ENCODE peak calls at places on chromosomes 1 and 21, in ten cellular contexts. One of them, this sample, is unnamed.
A peak's percentile ranks its signal among the peaks of the same experiment; 100 is the strongest.

GRCh38 chr1:65471213-65471833 is 50.9 kb downstream of the LEPR start:
- DNase-seq in Calu3: no peak
- DNase-seq in omental fat pad: no peak
- DNase-seq in brain pericyte: no peak
- DNase-seq in non-pigmented ciliary epithelial cell: no peak
- DNase-seq in T1000: no peak
- DNase-seq in activated naive CD4-positive, alpha-beta T cell treated with Interleukin-2 at 50 U/mL for 16 hours: no peak
- DNase-seq in KBM-7: no peak
- DNase-seq in HAP-1: no peak
- DNase-seq in MCF 10A: no peak
- DNase-seq in this sample: no peak

GRCh38 chr1:10962483-10962882 is 50.0 kb upstream of the TARDBP start:
- DNase-seq in HAP-1: no peak
- DNase-seq in brain pericyte: no peak
- DNase-seq in activated naive CD4-positive, alpha-beta T cell treated with Interleukin-2 at 50 U/mL for 16 hours: no peak
- DNase-seq in non-pigmented ciliary epithelial cell: no peak
- DNase-seq in Calu3: peak; percentile 64
- DNase-seq in KBM-7: peak; percentile 39
- DNase-seq in MCF 10A: peak; percentile 49
- DNase-seq in omental fat pad: no peak
- DNase-seq in T1000: no peak
- DNase-seq in this sample: no peak

GRCh38 chr1:26164036-26164927 is 4.5 kb downstream of the C1orf232 start:
- DNase-seq in activated naive CD4-positive, alpha-beta T cell treated with Interleukin-2 at 50 U/mL for 16 hours: peak; percentile 59
- DNase-seq in Calu3: peak; percentile 59
- DNase-seq in brain pericyte: no peak
- DNase-seq in T1000: no peak
- DNase-seq in MCF 10A: no peak
- DNase-seq in HAP-1: peak; percentile 71
- DNase-seq in non-pigmented ciliary epithelial cell: no peak
- DNase-seq in KBM-7: peak; percentile 43
- DNase-seq in omental fat pad: no peak
- DNase-seq in this sample: no peak

GRCh38 chr21:31157756-31158155 is 119.5 kb upstream of the KRTAP19-8 start:
- DNase-seq in non-pigmented ciliary epithelial cell: no peak
- DNase-seq in T1000: no peak
- DNase-seq in Calu3: no peak
- DNase-seq in brain pericyte: no peak
- DNase-seq in KBM-7: no peak
- DNase-seq in activated naive CD4-positive, alpha-beta T cell treated with Interleukin-2 at 50 U/mL for 16 hours: no peak
- DNase-seq in omental fat pad: no peak
- DNase-seq in MCF 10A: no peak
- DNase-seq in HAP-1: no peak
- DNase-seq in this sample: no peak

GRCh38 chr1:234495231-234495990 is 16.4 kb upstream of the TARBP1 start:
- DNase-seq in non-pigmented ciliary epithelial cell: peak; percentile 91
- DNase-seq in omental fat pad: no peak
- DNase-seq in brain pericyte: no peak
- DNase-seq in T1000: no peak
- DNase-seq in Calu3: peak; percentile 54
- DNase-seq in KBM-7: no peak
- DNase-seq in MCF 10A: peak; percentile 62
- DNase-seq in activated naive CD4-positive, alpha-beta T cell treated with Interleukin-2 at 50 U/mL for 16 hours: no peak
- DNase-seq in HAP-1: peak; percentile 58
- DNase-seq in this sample: peak; percentile 48

GRCh38 chr1:107262472-107263286 is 121.8 kb downstream of the NTNG1 start:
- DNase-seq in non-pigmented ciliary epithelial cell: no peak
- DNase-seq in omental fat pad: no peak
- DNase-seq in KBM-7: no peak
- DNase-seq in HAP-1: no peak
- DNase-seq in T1000: no peak
- DNase-seq in Calu3: no peak
- DNase-seq in MCF 10A: no peak
- DNase-seq in brain pericyte: no peak
- DNase-seq in activated naive CD4-positive, alpha-beta T cell treated with Interleukin-2 at 50 U/mL for 16 hours: no peak
- DNase-seq in this sample: no peak

GRCh38 chr1:201630582-201630981 is 91.7 kb downstream of the NAV1 start:
- DNase-seq in activated naive CD4-positive, alpha-beta T cell treated with Interleukin-2 at 50 U/mL for 16 hours: no peak
- DNase-seq in MCF 10A: no peak
- DNase-seq in T1000: no peak
- DNase-seq in HAP-1: no peak
- DNase-seq in Calu3: no peak
- DNase-seq in KBM-7: no peak
- DNase-seq in brain pericyte: no peak
- DNase-seq in omental fat pad: no peak
- DNase-seq in non-pigmented ciliary epithelial cell: no peak
- DNase-seq in this sample: no peak

GRCh38 chr1:207261971-207262370 is 59.5 kb upstream of the CD55 start:
- DNase-seq in MCF 10A: no peak
- DNase-seq in KBM-7: no peak
- DNase-seq in HAP-1: no peak
- DNase-seq in T1000: no peak
- DNase-seq in activated naive CD4-positive, alpha-beta T cell treated with Interleukin-2 at 50 U/mL for 16 hours: no peak
- DNase-seq in Calu3: no peak
- DNase-seq in omental fat pad: no peak
- DNase-seq in non-pigmented ciliary epithelial cell: no peak
- DNase-seq in brain pericyte: no peak
- DNase-seq in this sample: no peak

GRCh38 chr1:149846600-149847466 is 52.5 kb upstream of the BOLA1 start:
- DNase-seq in MCF 10A: peak; percentile 0
- DNase-seq in activated naive CD4-positive, alpha-beta T cell treated with Interleukin-2 at 50 U/mL for 16 hours: no peak
- DNase-seq in T1000: no peak
- DNase-seq in non-pigmented ciliary epithelial cell: no peak
- DNase-seq in KBM-7: peak; percentile 5
- DNase-seq in Calu3: no peak
- DNase-seq in brain pericyte: no peak
- DNase-seq in omental fat pad: no peak
- DNase-seq in HAP-1: no peak
- DNase-seq in this sample: no peak

GRCh38 chr1:230735447-230735846 is 11.7 kb upstream of the CAPN9 start:
- DNase-seq in MCF 10A: no peak
- DNase-seq in non-pigmented ciliary epithelial cell: no peak
- DNase-seq in brain pericyte: no peak
- DNase-seq in HAP-1: no peak
- DNase-seq in T1000: no peak
- DNase-seq in omental fat pad: no peak
- DNase-seq in KBM-7: no peak
- DNase-seq in Calu3: peak; percentile 87
- DNase-seq in activated naive CD4-positive, alpha-beta T cell treated with Interleukin-2 at 50 U/mL for 16 hours: no peak
- DNase-seq in this sample: no peak

GRCh38 chr1:212754715-212755114 is 36.9 kb downstream of the NSL1 start:
- DNase-seq in Calu3: no peak
- DNase-seq in HAP-1: no peak
- DNase-seq in brain pericyte: no peak
- DNase-seq in non-pigmented ciliary epithelial cell: no peak
- DNase-seq in omental fat pad: no peak
- DNase-seq in T1000: no peak
- DNase-seq in MCF 10A: no peak
- DNase-seq in KBM-7: no peak
- DNase-seq in activated naive CD4-positive, alpha-beta T cell treated with Interleukin-2 at 50 U/mL for 16 hours: no peak
- DNase-seq in this sample: no peak

GRCh38 chr1:53693361-53693760 is 45.6 kb downstream of the GLIS1 start:
- DNase-seq in KBM-7: no peak
- DNase-seq in Calu3: no peak
- DNase-seq in HAP-1: no peak
- DNase-seq in brain pericyte: no peak
- DNase-seq in T1000: no peak
- DNase-seq in non-pigmented ciliary epithelial cell: no peak
- DNase-seq in omental fat pad: no peak
- DNase-seq in MCF 10A: no peak
- DNase-seq in activated naive CD4-positive, alpha-beta T cell treated with Interleukin-2 at 50 U/mL for 16 hours: no peak
- DNase-seq in this sample: no peak

GRCh38 chr1:228538831-228539230 is 51.6 kb downstream of the RNF187 start:
- DNase-seq in Calu3: no peak
- DNase-seq in T1000: no peak
- DNase-seq in non-pigmented ciliary epithelial cell: no peak
- DNase-seq in MCF 10A: no peak
- DNase-seq in brain pericyte: no peak
- DNase-seq in KBM-7: no peak
- DNase-seq in activated naive CD4-positive, alpha-beta T cell treated with Interleukin-2 at 50 U/mL for 16 hours: no peak
- DNase-seq in HAP-1: no peak
- DNase-seq in omental fat pad: no peak
- DNase-seq in this sample: no peak

GRCh38 chr1:172287207-172287606 is 133.3 kb upstream of the C1orf105 start:
- DNase-seq in T1000: no peak
- DNase-seq in HAP-1: no peak
- DNase-seq in activated naive CD4-positive, alpha-beta T cell treated with Interleukin-2 at 50 U/mL for 16 hours: no peak
- DNase-seq in brain pericyte: no peak
- DNase-seq in non-pigmented ciliary epithelial cell: no peak
- DNase-seq in KBM-7: no peak
- DNase-seq in Calu3: no peak
- DNase-seq in MCF 10A: peak; percentile 88
- DNase-seq in omental fat pad: peak; percentile 65
- DNase-seq in this sample: peak; percentile 26

GRCh38 chr1:209672705-209673630 is 2.2 kb upstream of the G0S2 start:
- DNase-seq in T1000: no peak
- DNase-seq in Calu3: no peak
- DNase-seq in activated naive CD4-positive, alpha-beta T cell treated with Interleukin-2 at 50 U/mL for 16 hours: peak; percentile 32
- DNase-seq in brain pericyte: no peak
- DNase-seq in HAP-1: no peak
- DNase-seq in KBM-7: no peak
- DNase-seq in omental fat pad: no peak
- DNase-seq in MCF 10A: peak; percentile 91
- DNase-seq in non-pigmented ciliary epithelial cell: no peak
- DNase-seq in this sample: no peak

GRCh38 chr21:22096314-22096713 is 1098.1 kb downstream of the NCAM2 start:
- DNase-seq in HAP-1: no peak
- DNase-seq in non-pigmented ciliary epithelial cell: no peak
- DNase-seq in KBM-7: no peak
- DNase-seq in brain pericyte: no peak
- DNase-seq in activated naive CD4-positive, alpha-beta T cell treated with Interleukin-2 at 50 U/mL for 16 hours: no peak
- DNase-seq in MCF 10A: no peak
- DNase-seq in Calu3: no peak
- DNase-seq in T1000: no peak
- DNase-seq in omental fat pad: no peak
- DNase-seq in this sample: no peak

GRCh38 chr1:245292571-245292970 is 137.8 kb downstream of the KIF26B start:
- DNase-seq in brain pericyte: no peak
- DNase-seq in MCF 10A: no peak
- DNase-seq in Calu3: no peak
- DNase-seq in T1000: no peak
- DNase-seq in activated naive CD4-positive, alpha-beta T cell treated with Interleukin-2 at 50 U/mL for 16 hours: no peak
- DNase-seq in HAP-1: no peak
- DNase-seq in KBM-7: peak; percentile 41
- DNase-seq in omental fat pad: no peak
- DNase-seq in non-pigmented ciliary epithelial cell: no peak
- DNase-seq in this sample: no peak

GRCh38 chr1:109691762-109692161 is 4.1 kb downstream of the GSTM1 start:
- DNase-seq in activated naive CD4-positive, alpha-beta T cell treated with Interleukin-2 at 50 U/mL for 16 hours: no peak
- DNase-seq in KBM-7: no peak
- DNase-seq in Calu3: no peak
- DNase-seq in HAP-1: no peak
- DNase-seq in brain pericyte: no peak
- DNase-seq in omental fat pad: no peak
- DNase-seq in non-pigmented ciliary epithelial cell: no peak
- DNase-seq in MCF 10A: no peak
- DNase-seq in T1000: no peak
- DNase-seq in this sample: no peak

GRCh38 chr1:119603695-119604094 is 44.4 kb downstream of the ZNF697 start:
- DNase-seq in activated naive CD4-positive, alpha-beta T cell treated with Interleukin-2 at 50 U/mL for 16 hours: no peak
- DNase-seq in MCF 10A: no peak
- DNase-seq in HAP-1: no peak
- DNase-seq in T1000: no peak
- DNase-seq in non-pigmented ciliary epithelial cell: no peak
- DNase-seq in Calu3: no peak
- DNase-seq in brain pericyte: no peak
- DNase-seq in omental fat pad: no peak
- DNase-seq in KBM-7: no peak
- DNase-seq in this sample: no peak

GRCh38 chr1:61287014-61287413 is 204.7 kb downstream of the NFIA start:
- DNase-seq in HAP-1: no peak
- DNase-seq in omental fat pad: no peak
- DNase-seq in brain pericyte: no peak
- DNase-seq in MCF 10A: no peak
- DNase-seq in T1000: no peak
- DNase-seq in KBM-7: no peak
- DNase-seq in activated naive CD4-positive, alpha-beta T cell treated with Interleukin-2 at 50 U/mL for 16 hours: no peak
- DNase-seq in Calu3: no peak
- DNase-seq in non-pigmented ciliary epithelial cell: peak; percentile 49
- DNase-seq in this sample: no peak

GRCh38 chr1:184567648-184568047 is 180.8 kb downstream of the C1orf21 start:
- DNase-seq in HAP-1: no peak
- DNase-seq in omental fat pad: no peak
- DNase-seq in non-pigmented ciliary epithelial cell: peak; percentile 72
- DNase-seq in Calu3: no peak
- DNase-seq in activated naive CD4-positive, alpha-beta T cell treated with Interleukin-2 at 50 U/mL for 16 hours: no peak
- DNase-seq in brain pericyte: no peak
- DNase-seq in KBM-7: peak; percentile 30
- DNase-seq in MCF 10A: no peak
- DNase-seq in T1000: no peak
- DNase-seq in this sample: peak; percentile 40

GRCh38 chr21:27023186-27023585 is 56.3 kb upstream of the ADAMTS5 start:
- DNase-seq in omental fat pad: no peak
- DNase-seq in HAP-1: no peak
- DNase-seq in MCF 10A: no peak
- DNase-seq in non-pigmented ciliary epithelial cell: no peak
- DNase-seq in activated naive CD4-positive, alpha-beta T cell treated with Interleukin-2 at 50 U/mL for 16 hours: no peak
- DNase-seq in Calu3: no peak
- DNase-seq in brain pericyte: no peak
- DNase-seq in T1000: no peak
- DNase-seq in KBM-7: no peak
- DNase-seq in this sample: no peak

GRCh38 chr1:114061431-114061830 is 82.2 kb downstream of the OLFML3 start:
- DNase-seq in MCF 10A: peak; percentile 2
- DNase-seq in Calu3: no peak
- DNase-seq in HAP-1: no peak
- DNase-seq in activated naive CD4-positive, alpha-beta T cell treated with Interleukin-2 at 50 U/mL for 16 hours: no peak
- DNase-seq in T1000: no peak
- DNase-seq in omental fat pad: no peak
- DNase-seq in non-pigmented ciliary epithelial cell: no peak
- DNase-seq in brain pericyte: no peak
- DNase-seq in KBM-7: no peak
- DNase-seq in this sample: no peak

GRCh38 chr1:81811757-81812371 is 11.1 kb downstream of the ADGRL2 start:
- DNase-seq in omental fat pad: no peak
- DNase-seq in HAP-1: no peak
- DNase-seq in MCF 10A: no peak
- DNase-seq in brain pericyte: no peak
- DNase-seq in non-pigmented ciliary epithelial cell: no peak
- DNase-seq in Calu3: no peak
- DNase-seq in activated naive CD4-positive, alpha-beta T cell treated with Interleukin-2 at 50 U/mL for 16 hours: no peak
- DNase-seq in KBM-7: no peak
- DNase-seq in T1000: no peak
- DNase-seq in this sample: no peak

GRCh38 chr1:182569939-182570610 is 19.0 kb downstream of the RNASEL start:
- DNase-seq in non-pigmented ciliary epithelial cell: no peak
- DNase-seq in Calu3: no peak
- DNase-seq in activated naive CD4-positive, alpha-beta T cell treated with Interleukin-2 at 50 U/mL for 16 hours: no peak
- DNase-seq in HAP-1: no peak
- DNase-seq in KBM-7: no peak
- DNase-seq in omental fat pad: no peak
- DNase-seq in brain pericyte: no peak
- DNase-seq in T1000: no peak
- DNase-seq in MCF 10A: no peak
- DNase-seq in this sample: no peak

GRCh38 chr21:31872072-31872451 is 758 bp upstream of the HUNK start:
- DNase-seq in non-pigmented ciliary epithelial cell: no peak
- DNase-seq in KBM-7: no peak
- DNase-seq in omental fat pad: no peak
- DNase-seq in T1000: no peak
- DNase-seq in Calu3: no peak
- DNase-seq in brain pericyte: no peak
- DNase-seq in HAP-1: no peak
- DNase-seq in activated naive CD4-positive, alpha-beta T cell treated with Interleukin-2 at 50 U/mL for 16 hours: no peak
- DNase-seq in MCF 10A: no peak
- DNase-seq in this sample: no peak

GRCh38 chr1:187294421-187295201 is 465.9 kb downstream of the PLA2G4A start:
- DNase-seq in activated naive CD4-positive, alpha-beta T cell treated with Interleukin-2 at 50 U/mL for 16 hours: no peak
- DNase-seq in HAP-1: no peak
- DNase-seq in KBM-7: no peak
- DNase-seq in non-pigmented ciliary epithelial cell: no peak
- DNase-seq in T1000: no peak
- DNase-seq in MCF 10A: no peak
- DNase-seq in omental fat pad: no peak
- DNase-seq in Calu3: no peak
- DNase-seq in brain pericyte: no peak
- DNase-seq in this sample: no peak

GRCh38 chr1:228076796-228077430 is 5.6 kb upstream of the ARF1 start:
- DNase-seq in Calu3: no peak
- DNase-seq in KBM-7: no peak
- DNase-seq in non-pigmented ciliary epithelial cell: no peak
- DNase-seq in omental fat pad: no peak
- DNase-seq in brain pericyte: no peak
- DNase-seq in HAP-1: no peak
- DNase-seq in activated naive CD4-positive, alpha-beta T cell treated with Interleukin-2 at 50 U/mL for 16 hours: no peak
- DNase-seq in MCF 10A: no peak
- DNase-seq in T1000: no peak
- DNase-seq in this sample: no peak